ENCODE peak calls at places on chromosomes 5 and 9, in seven cellular contexts. O is ovary, Y is SW480, T is fibroblast of mammary gland, Z is HFFc6, C is T1000, E is AML-193. H is an unnamed sample.

GRCh38 chr9:128102861-128103588 is 24.5 kb downstream of the PTGES2 start:
- DNase-seq in Z (no peak), C (no peak), T (no peak), Y (no peak), E (no peak), O (peak), H (no peak)

GRCh38 chr9:113882181-113882580 is 6.1 kb downstream of the ZNF618 start:
- DNase-seq in C (no peak), E (no peak), T (no peak), Z (no peak), Y (no peak), O (no peak), H (no peak)

GRCh38 chr9:135037521-135038250 is 49.8 kb upstream of the OLFM1 start:
- DNase-seq in Z (no peak), T (no peak), E (no peak), Y (no peak), O (no peak), C (no peak), H (no peak)

GRCh38 chr5:2780421-2781171 is 29.1 kb upstream of the IRX2 start:
- DNase-seq in T (no peak), O (no peak), E (no peak), C (no peak), Z (no peak), Y (no peak), H (no peak)

GRCh38 chr5:163619273-163619672 is 113.9 kb downstream of the MAT2B start:
- DNase-seq in E (no peak), Y (no peak), O (no peak), C (no peak), T (no peak), Z (no peak), H (no peak)

GRCh38 chr9:136438548-136438908 is 1.1 kb downstream of the INPP5E start:
- DNase-seq in O (no peak), E (no peak), Z (no peak), Y (no peak), C (no peak), T (no peak), H (no peak)

GRCh38 chr9:83355024-83355444 is 183.2 kb downstream of the FRMD3 start:
- DNase-seq in Z (peak), C (no peak), E (no peak), T (peak), Y (no peak), O (no peak), H (no peak)

GRCh38 chr9:93024646-93024910 is 33.9 kb upstream of the SUSD3 start:
- DNase-seq in Z (no peak), C (no peak), Y (no peak), O (no peak), T (no peak), E (no peak), H (no peak)

GRCh38 chr9:7293091-7293490 is 506.5 kb downstream of the DMAC1 start:
- DNase-seq in Y (no peak), Z (no peak), C (no peak), O (no peak), T (peak), E (no peak), H (no peak)

GRCh38 chr9:127686461-127687393 is 20.1 kb upstream of the CFAP157 start:
- DNase-seq in T (no peak), Y (no peak), E (no peak), O (no peak), Z (no peak), C (no peak), H (no peak)

H was measured in hippocampal formation.